ENCODE peak calls at places on chromosomes 6 and 20, in five cellular contexts. G is HAP-1, Z is ascending aorta, C is fibroblast of the aortic adventitia, V is AG04450. R is an unnamed sample.

GRCh38 chr20:1663917-1664316 is 6.3 kb upstream of the SIRPG start:
- DNase-seq in V (no peak), G (no peak), Z (no peak), C (peak; percentile 3), R (no peak)

GRCh38 chr6:53357576-53358343 is 9.0 kb upstream of the ELOVL5 start:
- DNase-seq in C (no peak), Z (no peak), G (no peak), V (no peak), R (no peak)

GRCh38 chr6:9064156-9064555 is 628.8 kb upstream of the SLC35B3 start:
- DNase-seq in V (no peak), C (no peak), Z (no peak), G (no peak), R (no peak)

GRCh38 chr6:88532241-88532860 is 366.2 kb upstream of the CNR1 start:
- DNase-seq in V (no peak), Z (no peak), C (no peak), G (no peak), R (no peak)

GRCh38 chr6:116764961-116765841 is at the start of gene FAM162B:
- DNase-seq in C (no peak), G (peak; percentile 79), Z (no peak), V (no peak), R (no peak)

GRCh38 chr6:79797105-79797504 is 150.2 kb downstream of the ELOVL4 start:
- DNase-seq in V (no peak), C (no peak), G (no peak), Z (no peak), R (no peak)

GRCh38 chr6:65787787-65788186 is 80.8 kb upstream of the EYS start:
- DNase-seq in Z (no peak), V (no peak), G (no peak), C (no peak), R (no peak)

GRCh38 chr6:166567107-166567506 is 19.4 kb downstream of the RAMACL start:
- DNase-seq in V (peak; percentile 86), Z (no peak), C (peak; percentile 91), G (no peak), R (no peak)

GRCh38 chr6:73969982-73970960 is 274.3 kb downstream of the CD109 start:
- DNase-seq in Z (no peak), G (peak; percentile 25), C (peak; percentile 69), V (peak; percentile 13), R (no peak)

GRCh38 chr20:62945771-62946339 is 6.7 kb upstream of the SLC17A9 start:
- DNase-seq in C (no peak), V (no peak), Z (no peak), G (no peak), R (peak; percentile 46)

GRCh38 chr6:134056046-134056445 is 3.6 kb upstream of the SLC2A12 start:
- DNase-seq in V (no peak), C (no peak), Z (no peak), G (no peak), R (no peak)

GRCh38 chr6:168210239-168211107 is 109.1 kb downstream of the DACT2 start:
- DNase-seq in V (no peak), Z (no peak), C (no peak), G (no peak), R (no peak)

GRCh38 chr20:33282991-33283555 is at the start of gene BPIFB1:
- DNase-seq in C (no peak), Z (no peak), V (no peak), G (no peak), R (no peak)

GRCh38 chr6:16518265-16518664 is 243.0 kb downstream of the ATXN1 start:
- DNase-seq in G (no peak), V (no peak), C (no peak), Z (no peak), R (no peak)

GRCh38 chr6:47126647-47127339 is 84.7 kb upstream of the ADGRF1 start:
- DNase-seq in C (peak; percentile 22), V (no peak), Z (no peak), G (no peak), R (no peak)

GRCh38 chr6:14950970-14951276 is 294.9 kb upstream of the JARID2 start:
- DNase-seq in Z (no peak), C (no peak), V (no peak), G (no peak), R (no peak)

GRCh38 chr20:47167846-47168245 is 188.7 kb downstream of the ZMYND8 start:
- DNase-seq in G (peak; percentile 17), V (no peak), Z (no peak), C (no peak), R (peak; percentile 29)

GRCh38 chr20:63908008-63908682 is 13.2 kb downstream of the DNAJC5 start:
- DNase-seq in G (no peak), V (no peak), C (no peak), Z (no peak), R (no peak)

GRCh38 chr6:98824907-98825601 is 9.3 kb upstream of the POU3F2 start:
- DNase-seq in G (peak; percentile 56), C (no peak), V (no peak), Z (no peak), R (no peak)

GRCh38 chr20:32192698-32193097 is 14.8 kb downstream of the PLAGL2 start:
- DNase-seq in Z (no peak), C (no peak), G (no peak), V (no peak), R (no peak)

GRCh38 chr6:139391709-139392108 is 17.3 kb upstream of the CITED2 start:
- DNase-seq in V (no peak), Z (no peak), C (no peak), G (no peak), R (no peak)

GRCh38 chr20:4038047-4038459 is 22.7 kb upstream of the RNF24 start:
- DNase-seq in V (no peak), G (peak; percentile 56), Z (peak; percentile 79), C (peak; percentile 85), R (peak; percentile 88)

GRCh38 chr6:25006565-25007001 is 70.8 kb upstream of the RIPOR2 start:
- DNase-seq in G (no peak), C (peak; percentile 51), V (no peak), Z (peak; percentile 80), R (peak; percentile 85)

GRCh38 chr20:373171-373890 is 7.2 kb upstream of the TRIB3 start:
- DNase-seq in V (no peak), Z (no peak), G (peak; percentile 27), C (peak; percentile 88), R (no peak)

GRCh38 chr6:12001004-12001705 is 11.0 kb upstream of the HIVEP1 start:
- DNase-seq in C (peak; percentile 47), G (no peak), V (no peak), Z (no peak), R (no peak)

GRCh38 chr6:169839898-169840631 is 88.6 kb downstream of the ERMARD start:
- DNase-seq in V (no peak), C (no peak), Z (no peak), G (no peak), R (peak; percentile 46)

DNA sequence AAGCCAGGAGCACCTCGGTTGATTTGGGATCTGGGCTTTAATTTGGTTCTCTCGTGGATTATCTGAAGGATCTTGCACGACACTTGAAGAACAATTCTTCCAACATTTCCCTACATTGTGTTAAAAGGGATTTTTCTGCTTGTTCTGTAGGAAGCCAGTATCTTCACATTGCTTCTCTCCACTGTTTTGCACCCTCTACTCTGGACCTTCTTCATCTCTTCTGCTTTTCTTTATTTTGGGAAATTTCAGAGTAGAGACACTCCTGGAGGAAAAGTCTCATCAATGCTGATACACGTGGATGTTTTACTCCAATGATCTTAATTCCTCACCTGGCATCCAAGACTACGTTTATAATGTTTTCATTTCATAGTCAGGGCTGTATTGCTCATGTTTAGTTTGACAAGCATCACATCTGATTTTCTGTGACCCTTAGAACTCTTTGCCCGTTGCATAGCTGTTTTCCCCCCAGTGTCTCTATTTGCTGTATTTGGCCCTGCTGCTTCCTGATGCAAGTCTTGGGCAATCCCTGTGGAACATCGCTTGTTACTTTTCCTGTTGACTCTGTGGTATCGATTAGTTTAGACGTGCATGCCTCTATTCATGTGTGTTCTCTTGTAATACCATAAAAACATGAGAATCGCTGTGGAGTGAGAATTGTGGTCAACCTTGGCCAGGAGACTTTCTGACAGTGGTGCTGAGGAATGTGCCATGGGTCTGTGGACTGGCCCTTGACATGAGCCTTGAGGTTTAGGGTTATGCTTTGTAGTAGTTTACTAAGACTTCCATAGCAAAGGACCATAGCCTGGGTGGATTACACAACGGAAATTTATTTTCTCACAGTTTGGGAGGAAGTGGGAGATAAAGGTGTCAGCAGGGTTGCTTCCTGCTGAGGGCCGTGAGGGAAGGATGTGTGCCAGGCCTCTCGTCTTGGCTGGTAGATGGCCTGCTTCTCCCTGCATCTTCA is 12.5 kb downstream of the PLCB1 start:
- DNase-seq in V (peak; percentile 44), G (no peak), Z (no peak), C (peak; percentile 85), R (no peak)
- H3K4me3 ChIP-seq in V (no peak overlapping the region), G (no peak overlapping the region), Z (no peak overlapping the region), C (no peak overlapping the region), R (no peak overlapping the region)

GRCh38 chr6:26319405-26320128 is 45.4 kb upstream of the BTN3A2 start:
- DNase-seq in C (no peak), V (no peak), G (peak; percentile 61), Z (no peak), R (no peak)

GRCh38 chr6:26322645-26323482 is 42.1 kb upstream of the BTN3A2 start:
- DNase-seq in Z (no peak), V (no peak), C (peak; percentile 97), G (peak; percentile 86), R (no peak)

GRCh38 chr6:26318459-26319404 is 46.3 kb upstream of the BTN3A2 start:
- DNase-seq in C (no peak), G (peak; percentile 31), V (no peak), Z (no peak), R (no peak)

GRCh38 chr6:26323525-26324294 is 41.3 kb upstream of the BTN3A2 start:
- DNase-seq in V (no peak), G (no peak), C (no peak), Z (no peak), R (no peak)

DNA sequence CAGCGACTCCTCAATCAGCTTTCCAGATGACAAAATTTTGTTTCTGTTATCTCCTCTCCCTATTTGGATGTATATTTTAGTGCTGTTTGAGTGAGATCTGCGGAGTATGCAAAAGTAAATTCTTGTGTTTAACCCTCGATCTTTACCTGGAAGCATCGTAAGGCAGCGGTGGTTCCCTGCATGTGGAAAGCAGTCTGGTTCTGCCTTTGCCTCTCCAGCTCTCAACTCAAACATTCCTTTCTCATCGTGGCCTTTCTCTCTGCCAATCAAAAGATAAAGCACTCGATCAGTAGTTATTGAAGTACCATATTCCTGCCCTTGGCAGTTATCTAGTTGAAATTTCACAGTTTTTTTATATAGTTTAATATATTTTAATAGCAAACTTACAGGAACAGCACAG is 44.0 kb upstream of the BTN3A2 start:
- DNase-seq in G (no peak), Z (no peak), V (no peak), C (no peak), R (no peak)
- H3K4me3 ChIP-seq in G (no peak overlapping the region), Z (no peak overlapping the region), V (no peak overlapping the region), C (no peak overlapping the region), R (no peak overlapping the region)

GRCh38 chr6:101402618-101403002 is 9.1 kb downstream of the GRIK2 start:
- DNase-seq in C (no peak), G (peak; percentile 82), Z (no peak), V (no peak), R (peak; percentile 46)
- H3K4me3 ChIP-seq in C (peak overlapping the region; percentile 52), G (peak overlapping the region; percentile 24), Z (no peak overlapping the region), V (peak overlapping the region; percentile 59), R (no peak overlapping the region)

DNA sequence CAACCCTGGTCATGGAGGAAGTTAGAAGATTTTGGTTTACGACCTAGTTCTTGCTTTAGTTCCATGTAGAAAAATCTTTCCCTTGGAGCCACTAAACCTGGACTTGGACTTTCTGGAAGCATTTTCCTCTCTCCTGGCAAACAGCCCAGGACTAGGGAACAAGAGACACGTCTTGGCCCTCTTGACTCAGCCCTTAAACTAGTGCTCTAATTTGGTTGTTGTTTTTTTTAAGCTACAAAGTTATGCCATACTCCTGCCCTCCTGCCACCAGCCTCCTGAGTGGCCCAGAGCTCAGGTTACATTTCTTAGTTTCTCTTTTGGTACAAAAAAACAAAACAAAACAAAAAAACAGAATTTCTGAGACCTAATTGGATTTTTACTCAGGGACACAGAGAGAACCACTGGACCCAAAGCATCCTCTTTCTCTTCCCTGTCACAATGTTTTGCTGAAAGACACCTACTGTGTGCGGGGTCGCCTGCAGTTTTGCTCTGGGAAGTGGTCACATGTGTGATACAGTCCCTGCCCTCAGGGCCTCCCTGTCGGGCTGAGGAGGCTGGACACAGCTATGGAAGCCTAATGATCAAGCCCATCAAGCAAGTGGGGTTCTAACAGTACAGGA is 32.3 kb upstream of the SCUBE3 start:
- DNase-seq in V (no peak), C (peak; percentile 75), G (no peak), Z (peak; percentile 89), R (no peak)
- H3K4me3 ChIP-seq in V (no peak overlapping the region), C (no peak overlapping the region), G (no peak overlapping the region), Z (peak overlapping the region; percentile 52), R (no peak overlapping the region)